ENCODE peak calls at places on chromosome 13, in five cellular contexts. H is CD4-positive, alpha-beta memory T cell; L is NCI-H1417; J is stimulated activated CD4-positive, alpha-beta T cell treated with anti-CD3 and anti-CD28 coated beads, TNF-alpha, amount 100 ng/mL, for 48 hours; Z is body of pancreas. K is an unnamed sample.

GRCh38 chr13:33490461-33491327 is 205.1 kb upstream of the STARD13 start:
- DNase-seq in H (no peak), L (no peak), J (no peak), Z (no peak), K (no peak)

GRCh38 chr13:60431108-60431700 is 34.2 kb downstream of the TDRD3 start:
- DNase-seq in H (peak), L (peak), J (no peak), Z (no peak), K (no peak)

GRCh38 chr13:98433654-98434053 is 143.3 kb downstream of the STK24 start:
- DNase-seq in H (no peak), L (no peak), J (no peak), Z (no peak), K (no peak)

GRCh38 chr13:63288576-63288975 is 1872.9 kb upstream of the PCDH20 start:
- DNase-seq in H (no peak), L (no peak), J (no peak), Z (no peak), K (no peak)

GRCh38 chr13:50593228-50593627 is 250.3 kb downstream of the DLEU7 start:
- DNase-seq in H (no peak), L (no peak), J (no peak), Z (no peak), K (no peak)

GRCh38 chr13:22402682-22403081 is 731.8 kb downstream of the FGF9 start:
- DNase-seq in H (no peak), L (no peak), J (no peak), Z (no peak), K (no peak)

GRCh38 chr13:54658771-54659170 is 1630.2 kb downstream of the OLFM4 start:
- DNase-seq in H (no peak), L (no peak), J (no peak), Z (no peak), K (no peak)

GRCh38 chr13:33045829-33046592 is 29.8 kb downstream of the KL start:
- DNase-seq in H (no peak), L (no peak), J (no peak), Z (no peak), K (no peak)

GRCh38 chr13:50940509-50940908 is 30.9 kb downstream of the RNASEH2B start:
- DNase-seq in H (no peak), L (peak), J (no peak), Z (no peak), K (no peak)

GRCh38 chr13:73849292-73849691 is 284.9 kb downstream of the KLF12 start:
- DNase-seq in H (no peak), L (peak), J (no peak), Z (no peak), K (peak)

GRCh38 chr13:21668665-21669599 is 1.9 kb upstream of the FGF9 start:
- DNase-seq in H (peak), L (peak), J (no peak), Z (peak), K (peak)

GRCh38 chr13:42671502-42671901 is 97.5 kb downstream of the TNFSF11 start:
- DNase-seq in H (no peak), L (no peak), J (no peak), Z (no peak), K (no peak)

GRCh38 chr13:30857018-30857417 is 49.1 kb upstream of the MEDAG start:
- DNase-seq in H (no peak), L (no peak), J (no peak), Z (no peak), K (no peak)

GRCh38 chr13:109402976-109403375 is 383.4 kb downstream of the IRS2 start:
- DNase-seq in H (no peak), L (no peak), J (no peak), Z (no peak), K (no peak)

GRCh38 chr13:44232729-44233128 is 140.9 kb upstream of the SERP2 start:
- DNase-seq in H (no peak), L (no peak), J (no peak), Z (no peak), K (no peak)

GRCh38 chr13:20788312-20788711 is 14.6 kb upstream of the EEF1AKMT1 start:
- DNase-seq in H (no peak), L (no peak), J (no peak), Z (no peak), K (no peak)

GRCh38 chr13:26477681-26478080 is 79.8 kb upstream of the WASF3 start:
- DNase-seq in H (no peak), L (no peak), J (no peak), Z (no peak), K (no peak)

GRCh38 chr13:106318941-106319411 is 216.5 kb downstream of the EFNB2 start:
- DNase-seq in H (no peak), L (no peak), J (no peak), Z (no peak), K (no peak)

GRCh38 chr13:112474869-112475268 is 98.7 kb downstream of the SPACA7 start:
- DNase-seq in H (no peak), L (no peak), J (no peak), Z (no peak), K (no peak)

GRCh38 chr13:110438776-110439175 is 122.7 kb downstream of the RAB20 start:
- DNase-seq in H (no peak), L (no peak), J (no peak), Z (no peak), K (no peak)

GRCh38 chr13:31234729-31235128 is 35.0 kb downstream of the B3GLCT start:
- DNase-seq in H (no peak), L (no peak), J (no peak), Z (no peak), K (no peak)

GRCh38 chr13:46885018-46885417 is 11.8 kb downstream of the HTR2A start:
- DNase-seq in H (no peak), L (no peak), J (no peak), Z (no peak), K (no peak)

GRCh38 chr13:73593199-73593765 is 534.5 kb downstream of the KLF5 start:
- DNase-seq in H (no peak), L (peak), J (no peak), Z (no peak), K (no peak)

GRCh38 chr13:98443800-98444325 is 133.0 kb downstream of the STK24 start:
- DNase-seq in H (no peak), L (no peak), J (no peak), Z (no peak), K (no peak)

GRCh38 chr13:101397742-101398141 is 18.6 kb downstream of the NALCN start:
- DNase-seq in H (no peak), L (no peak), J (no peak), Z (no peak), K (no peak)

GRCh38 chr13:59906413-59907027 is 257.2 kb downstream of the DIAPH3 start:
- DNase-seq in H (no peak), L (peak), J (no peak), Z (no peak), K (peak)